ENCODE peak calls at places on chromosomes 4 and X, in nine cellular contexts. K is mesenchymal stem cell; V is T-helper 9 cell; L is fibroblast of mammary gland; X is occipital lobe; I is activated T-helper 1 cell treated with Interleukin-2 at 50 U/mL for 16 hours; M is AG09309; O is natural killer cell treated with Interleukin-12 subunit alpha and Interleukin-12 subunit beta and Interleukin-15 and Interleukin-18, amount 100 ng/mL, for 72 hours; F is CD8-positive, alpha-beta memory T cell. U is an unnamed sample.
A peak's percentile ranks its signal among the peaks of the same experiment; 100 is the strongest.

GRCh38 chrX:67384403-67384802 is 159.4 kb upstream of the AR start:
- DNase-seq in K (no peak), V (no peak), L (no peak), X (no peak), I (no peak), M (no peak), O (no peak), F (no peak), U (no peak)

GRCh38 chrX:115068896-115069295 is 51.5 kb upstream of the IL13RA2 start:
- DNase-seq in K (no peak), V (no peak), L (no peak), X (no peak), I (no peak), M (no peak), O (no peak), F (no peak), U (no peak)

GRCh38 chr4:36551697-36552214 is 270.3 kb downstream of the DTHD1 start:
- DNase-seq in K (no peak), V (no peak), L (no peak), X (no peak), I (no peak), M (no peak), O (no peak), F (no peak), U (no peak)

GRCh38 chr4:95465010-95465409 is 83.8 kb downstream of the UNC5C start:
- DNase-seq in K (peak; percentile 44), V (no peak), L (no peak), X (no peak), I (no peak), M (no peak), O (no peak), F (no peak), U (peak; percentile 18)

GRCh38 chr4:55553442-55553841 is 6.7 kb upstream of the CLOCK start:
- DNase-seq in K (no peak), V (no peak), L (peak; percentile 90), X (no peak), I (no peak), M (peak; percentile 44), O (no peak), F (peak; percentile 21), U (peak; percentile 76)

GRCh38 chrX:136812286-136812685 is 31.6 kb upstream of the ARHGEF6 start:
- DNase-seq in K (peak; percentile 35), V (no peak), L (peak; percentile 12), X (no peak), I (no peak), M (no peak), O (no peak), F (no peak), U (no peak)

GRCh38 chrX:85052636-85053343 is 49.1 kb downstream of the APOOL start:
- DNase-seq in K (peak; percentile 66), V (no peak), L (peak; percentile 90), X (no peak), I (no peak), M (peak; percentile 41), O (no peak), F (no peak), U (no peak)

GRCh38 chrX:3518870-3519269 is 172.4 kb upstream of the MXRA5 start:
- DNase-seq in K (peak; percentile 87), V (no peak), L (peak; percentile 98), X (no peak), I (no peak), M (peak; percentile 95), O (no peak), F (no peak), U (peak; percentile 64)

GRCh38 chr4:8905773-8906667 is 34.4 kb upstream of the HMX1 start:
- DNase-seq in K (no peak), V (no peak), L (no peak), X (no peak), I (no peak), M (no peak), O (peak; percentile 38), F (no peak), U (peak; percentile 67)

GRCh38 chr4:153591441-153591840 is 92.6 kb upstream of the TLR2 start:
- DNase-seq in K (no peak), V (no peak), L (no peak), X (no peak), I (no peak), M (no peak), O (no peak), F (no peak), U (no peak)

GRCh38 chr4:66911898-66912297 is 633.4 kb downstream of the CENPC start:
- DNase-seq in K (peak; percentile 20), V (no peak), L (peak; percentile 2), X (no peak), I (no peak), M (no peak), O (no peak), F (no peak), U (no peak)

GRCh38 chr4:181278941-181279340 is 964.3 kb upstream of the TENM3 start:
- DNase-seq in K (no peak), V (no peak), L (no peak), X (no peak), I (no peak), M (no peak), O (no peak), F (no peak), U (no peak)

U was measured in osteoblast.